ENCODE peak calls at places on chromosomes 16 and 17, in five cellular contexts. One of them, this sample, is unnamed.

GRCh38 chr17:59668816-59669215 is 38.4 kb downstream of the PTRH2 start:
- DNase-seq in epithelial cell of esophagus: peak; percentile 63
- DNase-seq in tibial nerve: no peak
- DNase-seq in small intestine: no peak
- DNase-seq in mesenteric fat pad: no peak
- DNase-seq in this sample: no peak

GRCh38 chr16:68228652-68229051 is 7.3 kb downstream of the ESRP2 start:
- DNase-seq in epithelial cell of esophagus: no peak
- DNase-seq in tibial nerve: no peak
- DNase-seq in small intestine: no peak
- DNase-seq in mesenteric fat pad: peak; percentile 51
- DNase-seq in this sample: no peak

GRCh38 chr17:6426356-6427101 is 8.4 kb downstream of the AIPL1 start:
- DNase-seq in epithelial cell of esophagus: no peak
- DNase-seq in tibial nerve: no peak
- DNase-seq in small intestine: no peak
- DNase-seq in mesenteric fat pad: no peak
- DNase-seq in this sample: no peak

GRCh38 chr16:31202402-31203385 is at the start of gene PYCARD:
- DNase-seq in epithelial cell of esophagus: peak; percentile 49
- DNase-seq in tibial nerve: peak; percentile 19
- DNase-seq in small intestine: peak; percentile 87
- DNase-seq in mesenteric fat pad: peak; percentile 92
- DNase-seq in this sample: peak; percentile 38

GRCh38 chr17:17694229-17695081 is 13.2 kb downstream of the RAI1 start:
- DNase-seq in epithelial cell of esophagus: peak; percentile 67
- DNase-seq in tibial nerve: peak; percentile 63
- DNase-seq in small intestine: peak; percentile 60
- DNase-seq in mesenteric fat pad: no peak
- DNase-seq in this sample: peak; percentile 85

GRCh38 chr16:78317871-78318270 is 218.4 kb downstream of the WWOX start:
- DNase-seq in epithelial cell of esophagus: no peak
- DNase-seq in tibial nerve: no peak
- DNase-seq in small intestine: no peak
- DNase-seq in mesenteric fat pad: no peak
- DNase-seq in this sample: no peak

GRCh38 chr17:1953866-1954265 is 71.3 kb downstream of the RTN4RL1 start:
- DNase-seq in epithelial cell of esophagus: peak; percentile 57
- DNase-seq in tibial nerve: no peak
- DNase-seq in small intestine: no peak
- DNase-seq in mesenteric fat pad: no peak
- DNase-seq in this sample: no peak

GRCh38 chr16:74439685-74440084 is 18.4 kb upstream of the CLEC18B start:
- DNase-seq in epithelial cell of esophagus: no peak
- DNase-seq in tibial nerve: no peak
- DNase-seq in small intestine: no peak
- DNase-seq in mesenteric fat pad: no peak
- DNase-seq in this sample: no peak

GRCh38 chr16:25035494-25036405 is 20.6 kb upstream of the ARHGAP17 start:
- DNase-seq in epithelial cell of esophagus: no peak
- DNase-seq in tibial nerve: no peak
- DNase-seq in small intestine: peak; percentile 29
- DNase-seq in mesenteric fat pad: no peak
- DNase-seq in this sample: no peak

GRCh38 chr17:29574732-29575510 is 6.4 kb downstream of the TP53I13 start:
- DNase-seq in epithelial cell of esophagus: no peak
- DNase-seq in tibial nerve: no peak
- DNase-seq in small intestine: peak; percentile 93
- DNase-seq in mesenteric fat pad: no peak
- DNase-seq in this sample: no peak

GRCh38 chr17:74799097-74799496 is 23.0 kb upstream of the NAT9 start:
- DNase-seq in epithelial cell of esophagus: no peak
- DNase-seq in tibial nerve: no peak
- DNase-seq in small intestine: no peak
- DNase-seq in mesenteric fat pad: no peak
- DNase-seq in this sample: no peak

GRCh38 chr17:39618252-39618913 is 8.4 kb upstream of the PPP1R1B start:
- DNase-seq in epithelial cell of esophagus: no peak
- DNase-seq in tibial nerve: no peak
- DNase-seq in small intestine: peak; percentile 36
- DNase-seq in mesenteric fat pad: no peak
- DNase-seq in this sample: no peak

GRCh38 chr17:77909816-77910215 is 48.7 kb upstream of the TNRC6C start:
- DNase-seq in epithelial cell of esophagus: no peak
- DNase-seq in tibial nerve: no peak
- DNase-seq in small intestine: no peak
- DNase-seq in mesenteric fat pad: no peak
- DNase-seq in this sample: no peak

This sample was measured in uterus.